ENCODE peak calls at places on chromosomes 7 and 10, in six cellular contexts. One of them, this sample, is unnamed.

GRCh38 chr10:12430406-12430982 is 81.1 kb downstream of the CAMK1D start:
- DNase-seq in neuronal stem cell: no peak
- DNase-seq in H9: no peak
- DNase-seq in IMR-90: no peak
- DNase-seq in mesenchymal stem cell: no peak
- DNase-seq in H1: no peak
- DNase-seq in this sample: no peak

GRCh38 chr7:370775-371118 is 80.8 kb downstream of the FOXL3 start:
- DNase-seq in neuronal stem cell: no peak
- DNase-seq in H9: no peak
- DNase-seq in IMR-90: no peak
- DNase-seq in mesenchymal stem cell: no peak
- DNase-seq in H1: no peak
- DNase-seq in this sample: no peak

GRCh38 chr10:88725798-88726197 is 19.7 kb downstream of the LIPK start:
- DNase-seq in neuronal stem cell: no peak
- DNase-seq in H9: no peak
- DNase-seq in IMR-90: no peak
- DNase-seq in mesenchymal stem cell: no peak
- DNase-seq in H1: no peak
- DNase-seq in this sample: no peak

GRCh38 chr10:72297281-72297967 is 23.7 kb downstream of the DDIT4 start:
- DNase-seq in neuronal stem cell: no peak
- DNase-seq in H9: no peak
- DNase-seq in IMR-90: peak; percentile 90
- DNase-seq in mesenchymal stem cell: peak; percentile 94
- DNase-seq in H1: no peak
- DNase-seq in this sample: peak; percentile 57

GRCh38 chr7:7212612-7213011 is 30.3 kb downstream of the C1GALT1 start:
- DNase-seq in neuronal stem cell: no peak
- DNase-seq in H9: no peak
- DNase-seq in IMR-90: no peak
- DNase-seq in mesenchymal stem cell: peak; percentile 25
- DNase-seq in H1: no peak
- DNase-seq in this sample: peak; percentile 19

GRCh38 chr10:113960617-113961260 is 82.9 kb upstream of the ADRB1 start:
- DNase-seq in neuronal stem cell: peak; percentile 9
- DNase-seq in H9: no peak
- DNase-seq in IMR-90: no peak
- DNase-seq in mesenchymal stem cell: peak; percentile 43
- DNase-seq in H1: peak; percentile 10
- DNase-seq in this sample: peak; percentile 98

GRCh38 chr7:85765698-85766298 is 578.9 kb upstream of the SEMA3D start:
- DNase-seq in neuronal stem cell: no peak
- DNase-seq in H9: no peak
- DNase-seq in IMR-90: no peak
- DNase-seq in mesenchymal stem cell: peak; percentile 5
- DNase-seq in H1: no peak
- DNase-seq in this sample: no peak

GRCh38 chr7:1055084-1055450 is 10.7 kb downstream of the GPR146 start:
- DNase-seq in neuronal stem cell: no peak
- DNase-seq in H9: no peak
- DNase-seq in IMR-90: peak; percentile 26
- DNase-seq in mesenchymal stem cell: no peak
- DNase-seq in H1: no peak
- DNase-seq in this sample: peak; percentile 93

GRCh38 chr10:103069453-103070331 is 123.4 kb downstream of the NT5C2 start:
- DNase-seq in neuronal stem cell: peak; percentile 42
- DNase-seq in H9: peak; percentile 69
- DNase-seq in IMR-90: peak; percentile 68
- DNase-seq in mesenchymal stem cell: peak; percentile 60
- DNase-seq in H1: peak; percentile 33
- DNase-seq in this sample: peak; percentile 69

GRCh38 chr7:4681922-4682620 is at the start of gene FOXK1:
- DNase-seq in neuronal stem cell: peak; percentile 57
- DNase-seq in H9: peak; percentile 59
- DNase-seq in IMR-90: peak; percentile 65
- DNase-seq in mesenchymal stem cell: peak; percentile 64
- DNase-seq in H1: no peak
- DNase-seq in this sample: peak; percentile 71
- H2BK120ac ChIP-seq in neuronal stem cell: no peak within 1 kb of the TSS
- H2BK120ac ChIP-seq in H9: no peak within 1 kb of the TSS
- H2BK120ac ChIP-seq in IMR-90: peak within 1 kb of the TSS; percentile 94
- H2BK120ac ChIP-seq in mesenchymal stem cell: peak within 1 kb of the TSS; percentile 92
- H2BK120ac ChIP-seq in H1: no peak within 1 kb of the TSS
- H2BK120ac ChIP-seq in this sample: peak within 1 kb of the TSS; percentile 85

DNA sequence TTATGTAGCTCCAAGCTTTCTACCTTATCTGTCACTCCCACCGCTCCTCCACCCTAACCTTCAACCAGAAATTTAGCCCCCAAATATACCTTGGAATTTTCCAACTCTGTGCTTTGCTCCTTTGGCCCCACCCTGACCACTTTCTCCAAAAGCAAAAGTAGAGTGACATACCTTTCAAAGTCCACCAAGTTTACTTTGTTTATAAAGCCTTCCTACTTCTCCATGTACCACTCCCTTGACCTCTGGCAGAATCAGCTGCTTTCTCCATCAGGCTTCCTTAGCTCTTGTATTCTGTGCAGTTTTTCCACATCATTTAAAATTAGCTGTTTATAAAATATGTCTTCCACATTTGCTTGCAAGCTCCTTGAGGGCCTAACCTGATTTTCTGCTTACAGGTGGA is 40.9 kb upstream of the RSBN1L start:
- DNase-seq in neuronal stem cell: no peak
- DNase-seq in H9: no peak
- DNase-seq in IMR-90: no peak
- DNase-seq in mesenchymal stem cell: no peak
- DNase-seq in H1: no peak
- DNase-seq in this sample: no peak
- H3K4me1 ChIP-seq in neuronal stem cell: no peaks in the 10 kb centered on the region
- H3K4me1 ChIP-seq in H9: no peaks in the 10 kb centered on the region
- H3K4me1 ChIP-seq in IMR-90: peaks cover 3% of the 10 kb centered on the region
- H3K4me1 ChIP-seq in mesenchymal stem cell: peaks cover 3% of the 10 kb centered on the region
- H3K4me1 ChIP-seq in H1: no peaks in the 10 kb centered on the region
- H3K4me1 ChIP-seq in this sample: no peaks in the 10 kb centered on the region

DNA sequence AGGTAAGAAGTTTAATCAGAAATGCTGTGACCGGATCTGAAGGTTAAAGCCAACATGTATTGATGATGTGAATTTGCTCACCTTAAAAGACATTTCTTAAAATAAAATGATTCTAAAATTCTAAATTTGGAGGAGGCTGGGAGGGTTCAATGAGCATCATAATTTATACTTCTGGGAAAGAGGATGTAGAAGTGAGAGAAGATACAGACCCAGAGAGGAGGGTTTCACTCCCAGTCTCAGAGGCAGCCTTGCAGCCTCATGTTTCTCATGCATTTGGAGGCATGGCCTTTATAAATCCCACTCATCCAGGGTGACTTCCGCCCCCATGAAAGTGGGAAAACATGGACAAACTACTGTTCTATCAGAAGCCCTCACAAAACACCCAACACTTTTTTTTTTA is 305.6 kb upstream of the PITRM1 start:
- DNase-seq in neuronal stem cell: no peak
- DNase-seq in H9: no peak
- DNase-seq in IMR-90: no peak
- DNase-seq in mesenchymal stem cell: no peak
- DNase-seq in H1: no peak
- DNase-seq in this sample: no peak
- H3K14ac ChIP-seq in neuronal stem cell: no peak overlapping the region
- H3K14ac ChIP-seq in H9: no peak overlapping the region
- H3K14ac ChIP-seq in IMR-90: no peak overlapping the region
- H3K14ac ChIP-seq in mesenchymal stem cell: no peak overlapping the region
- H3K14ac ChIP-seq in H1: no peak overlapping the region
- H3K14ac ChIP-seq in this sample: no peak overlapping the region

DNA sequence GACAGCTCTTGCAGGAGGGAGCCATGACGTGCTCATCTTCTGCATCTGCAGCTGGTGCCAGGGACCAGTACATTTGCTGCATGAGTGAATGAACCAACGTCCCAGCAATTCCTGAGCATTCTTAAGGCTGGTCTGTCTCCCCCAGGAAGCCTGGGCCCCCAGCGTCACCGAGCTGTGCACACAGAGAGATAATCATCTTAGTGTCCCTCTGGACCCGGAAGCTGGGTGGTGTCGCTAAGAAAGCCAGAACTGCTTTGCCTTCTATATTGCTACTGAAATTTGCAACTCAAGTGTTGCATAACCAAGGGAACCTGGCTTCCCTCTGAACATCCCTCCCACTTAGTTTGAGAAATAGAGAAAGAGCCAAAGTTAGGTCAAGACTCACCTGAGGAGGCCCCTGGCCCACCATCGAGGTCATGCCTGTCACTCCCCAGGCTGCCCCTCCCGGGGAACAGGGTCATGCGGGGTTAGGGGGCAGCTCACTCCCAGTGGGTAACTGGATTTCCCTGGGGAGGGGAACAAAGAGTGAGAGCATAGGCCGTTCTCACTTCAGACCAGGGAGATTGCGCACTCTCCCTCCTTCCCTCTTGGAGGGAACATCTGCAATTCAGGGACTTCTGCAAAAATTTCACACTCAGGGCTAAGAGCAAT is 221.6 kb downstream of the ARHGAP12 start:
- DNase-seq in neuronal stem cell: peak; percentile 29
- DNase-seq in H9: no peak
- DNase-seq in IMR-90: no peak
- DNase-seq in mesenchymal stem cell: no peak
- DNase-seq in H1: no peak
- DNase-seq in this sample: no peak
- H2BK120ac ChIP-seq in neuronal stem cell: no peak overlapping the region
- H2BK120ac ChIP-seq in H9: no peak overlapping the region
- H2BK120ac ChIP-seq in IMR-90: peak overlapping the region; percentile 94
- H2BK120ac ChIP-seq in mesenchymal stem cell: peak overlapping the region; percentile 76
- H2BK120ac ChIP-seq in H1: no peak overlapping the region
- H2BK120ac ChIP-seq in this sample: peak overlapping the region; percentile 55

DNA sequence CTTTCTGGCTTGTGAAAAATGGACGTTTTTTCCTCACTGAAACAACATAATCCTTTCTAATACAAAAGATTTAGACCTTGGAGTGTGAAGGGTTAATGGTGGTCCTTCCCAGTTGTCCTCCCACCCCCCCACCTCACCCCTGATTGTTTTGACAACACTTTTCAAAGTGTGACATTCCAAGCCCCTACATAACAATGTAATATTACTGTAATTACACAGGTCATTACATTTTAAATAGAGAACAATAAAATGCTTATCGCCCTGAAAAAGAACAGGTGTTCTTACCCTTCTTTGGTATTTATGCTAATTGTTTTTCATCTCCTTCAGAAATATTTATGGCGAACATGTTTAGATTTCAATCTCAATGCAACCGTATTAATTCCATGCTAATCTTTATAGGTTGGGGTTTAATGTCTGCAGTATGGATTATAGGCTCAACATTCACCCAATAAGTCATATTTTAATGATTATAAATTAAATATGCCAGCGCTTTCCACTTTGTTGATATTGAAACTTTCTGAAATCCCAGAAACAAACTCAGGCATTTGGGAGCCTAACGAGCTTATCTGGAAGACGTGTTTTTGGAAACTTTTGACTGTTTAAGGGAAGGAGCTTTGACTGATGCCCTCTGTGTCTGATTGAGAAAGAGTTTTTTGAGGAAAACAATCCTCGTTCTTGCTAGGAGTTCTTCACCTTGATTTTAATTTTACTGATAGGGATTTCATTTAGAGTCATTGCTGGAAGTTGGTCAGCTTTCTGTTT is 5.1 kb downstream of the TCF7L2 start:
- DNase-seq in neuronal stem cell: no peak
- DNase-seq in H9: no peak
- DNase-seq in IMR-90: no peak
- DNase-seq in mesenchymal stem cell: no peak
- DNase-seq in H1: no peak
- DNase-seq in this sample: no peak
- H3K4me1 ChIP-seq in neuronal stem cell: peaks cover 57% of the 10 kb centered on the region
- H3K4me1 ChIP-seq in H9: peaks cover 14% of the 10 kb centered on the region
- H3K4me1 ChIP-seq in IMR-90: peaks cover 22% of the 10 kb centered on the region
- H3K4me1 ChIP-seq in mesenchymal stem cell: peaks cover 5% of the 10 kb centered on the region
- H3K4me1 ChIP-seq in H1: peaks cover 22% of the 10 kb centered on the region
- H3K4me1 ChIP-seq in this sample: peaks cover 16% of the 10 kb centered on the region